ENCODE peak calls at places on chromosomes 13 and 19, in nine cellular contexts. N is activated CD8-positive, alpha-beta T cell treated with anti-CD3 and anti-CD28 coated beads for 36 hours; B is GM06990; M is ovary; O is progenitor cell of endocrine pancreas; I is GM12865; R is GM12864; H is osteoblast; D is CD8-positive, alpha-beta T cell. K is an unnamed sample.
A peak's percentile ranks its signal among the peaks of the same experiment; 100 is the strongest.

GRCh38 chr19:2793126-2793525 is 7.8 kb downstream of the THOP1 start:
- DNase-seq in N (no peak), D (no peak), O (no peak), H (no peak), M (no peak), B (no peak), R (no peak), I (no peak), K (no peak)

GRCh38 chr13:50244913-50245574 is 229.8 kb downstream of the KCNRG start:
- DNase-seq in M (no peak), H (peak; percentile 87), D (peak; percentile 19), N (peak; percentile 87), R (peak; percentile 68), O (no peak), B (peak; percentile 60), I (peak; percentile 87), K (peak; percentile 36)

GRCh38 chr13:114309086-114309485 is 5.2 kb upstream of the CHAMP1 start:
- DNase-seq in O (no peak), H (no peak), N (no peak), B (no peak), D (no peak), I (no peak), R (no peak), M (no peak), K (no peak)

GRCh38 chr13:114096811-114097503 is 35.5 kb downstream of the RASA3 start:
- DNase-seq in B (no peak), H (peak; percentile 80), O (no peak), N (no peak), R (no peak), M (no peak), D (peak; percentile 12), I (no peak), K (no peak)

GRCh38 chr19:17605117-17605516 is 49.7 kb downstream of the COLGALT1 start:
- DNase-seq in H (no peak), B (no peak), D (no peak), M (no peak), R (no peak), N (no peak), I (no peak), O (no peak), K (no peak)

GRCh38 chr13:44718467-44718866 is 142.3 kb upstream of the TSC22D1 start:
- DNase-seq in N (no peak), H (no peak), I (no peak), M (no peak), R (no peak), D (no peak), O (no peak), B (no peak), K (no peak)

GRCh38 chr13:39656325-39656677 is 839 bp downstream of the COG6 start:
- DNase-seq in B (no peak), I (peak; percentile 11), M (no peak), D (no peak), N (no peak), O (no peak), H (no peak), R (no peak), K (peak; percentile 4)

GRCh38 chr19:52936151-52936957 is 13.1 kb upstream of the ZNF888 start:
- DNase-seq in H (no peak), M (no peak), I (no peak), B (no peak), N (no peak), O (no peak), D (no peak), R (no peak), K (no peak)

GRCh38 chr19:6464070-6464873 is at the start of gene CRB3:
- DNase-seq in B (no peak), N (peak; percentile 33), D (peak; percentile 73), H (peak; percentile 55), O (peak; percentile 97), I (no peak), R (no peak), M (no peak), K (no peak)

GRCh38 chr13:50991624-50992610 is 82.3 kb downstream of the RNASEH2B start:
- DNase-seq in N (peak; percentile 60), R (no peak), D (no peak), M (no peak), O (no peak), H (no peak), I (peak; percentile 59), B (peak; percentile 17), K (peak; percentile 54)

GRCh38 chr13:28140433-28141125 is 2.2 kb downstream of the PAN3 start:
- DNase-seq in B (no peak), I (no peak), M (no peak), R (no peak), H (no peak), D (no peak), O (no peak), N (no peak), K (no peak)

GRCh38 chr19:39401549-39402416 is 4.9 kb upstream of the ZFP36 start:
- DNase-seq in O (no peak), D (peak; percentile 96), H (peak; percentile 90), M (peak; percentile 41), B (peak; percentile 75), N (peak; percentile 95), I (peak; percentile 89), R (no peak), K (peak; percentile 74)

GRCh38 chr19:14479985-14480694 is 5.0 kb upstream of the PTGER1 start:
- DNase-seq in R (no peak), N (peak; percentile 78), I (peak; percentile 65), H (peak; percentile 96), M (no peak), D (peak; percentile 60), O (peak; percentile 76), B (peak; percentile 70), K (peak; percentile 92)

GRCh38 chr19:1768248-1768647 is 14.9 kb downstream of the ONECUT3 start:
- DNase-seq in B (no peak), D (no peak), R (no peak), I (no peak), N (no peak), M (no peak), O (peak; percentile 54), H (no peak), K (peak; percentile 31)
- TF ChIP-seq CTCF in B (peak; percentile 12), D (no peak), R (peak; percentile 27), I (peak; percentile 15), N (no peak), M (no peak), O (peak; percentile 53), H (peak; percentile 36), K (peak; percentile 13)

GRCh38 chr13:41942462-41943094 is 18.3 kb downstream of the VWA8 start:
- DNase-seq in N (no peak), O (no peak), R (no peak), D (no peak), I (peak; percentile 36), M (no peak), H (no peak), B (no peak), K (no peak)
- TF ChIP-seq CTCF in N (no peak), O (peak; percentile 40), R (peak; percentile 42), D (no peak), I (peak; percentile 3), M (no peak), H (peak; percentile 56), B (peak; percentile 49), K (peak; percentile 44)

GRCh38 chr13:81602236-81602635 is 1261.3 kb upstream of the SPRY2 start:
- DNase-seq in N (no peak), R (no peak), H (no peak), D (no peak), B (no peak), O (no peak), M (no peak), I (no peak), K (no peak)

GRCh38 chr13:81609335-81609734 is 1268.4 kb upstream of the SPRY2 start:
- DNase-seq in H (no peak), I (no peak), B (no peak), O (no peak), M (no peak), N (no peak), R (no peak), D (no peak), K (no peak)

GRCh38 chr13:81610613-81611012 is 1269.7 kb upstream of the SPRY2 start:
- DNase-seq in I (no peak), B (no peak), M (no peak), O (no peak), R (no peak), D (no peak), H (no peak), N (no peak), K (no peak)

GRCh38 chr13:81606074-81606473 is 1265.1 kb upstream of the SPRY2 start:
- DNase-seq in R (no peak), H (no peak), O (no peak), D (no peak), M (no peak), N (no peak), I (no peak), B (no peak), K (no peak)
- TF ChIP-seq CTCF in R (no peak), H (no peak), O (no peak), D (no peak), M (no peak), N (no peak), I (no peak), B (no peak), K (no peak)

GRCh38 chr19:56152644-56153043 is 11.6 kb downstream of the ZNF444 start:
- DNase-seq in H (no peak), B (no peak), I (no peak), R (no peak), M (no peak), D (no peak), N (no peak), O (no peak), K (no peak)

GRCh38 chr19:56158170-56158757 is 17.2 kb downstream of the ZNF444 start:
- DNase-seq in H (no peak), D (no peak), B (no peak), N (no peak), M (no peak), R (no peak), O (no peak), I (no peak), K (no peak)

GRCh38 chr19:56153507-56153906 is 12.4 kb downstream of the ZNF444 start:
- DNase-seq in N (no peak), H (no peak), D (no peak), R (no peak), O (no peak), B (no peak), M (no peak), I (no peak), K (no peak)

GRCh38 chr19:56156768-56157167 is 15.7 kb downstream of the ZNF444 start:
- DNase-seq in D (no peak), N (no peak), M (no peak), O (no peak), I (no peak), B (no peak), H (no peak), R (no peak), K (no peak)

GRCh38 chr19:56155124-56155687 is 14.1 kb downstream of the ZNF444 start:
- DNase-seq in O (no peak), N (peak; percentile 10), I (no peak), R (no peak), M (no peak), D (no peak), H (peak; percentile 89), B (no peak), K (no peak)
- TF ChIP-seq CTCF in O (peak; percentile 45), N (peak; percentile 30), I (peak; percentile 22), R (peak; percentile 51), M (no peak), D (peak; percentile 13), H (peak; percentile 27), B (peak; percentile 32), K (peak; percentile 31)

K was measured in GM13977.